ENCODE peak calls at places on chromosome 16, in ten cellular contexts. A is heart right ventricle; J is Caki2; B is HTR-8/SVneo; U is PC-3; R is H9; M is globus pallidus; H is type B pancreatic cell; F is stimulated activated CD4-positive, alpha-beta T cell treated with anti-CD3 and anti-CD28 coated beads, Interleukin-4, amount 100 ng/mL, for 1 hour; K is Calu3. V is an unnamed sample.

GRCh38 chr16:81638286-81638945 is 140.7 kb upstream of the PLCG2 start:
- DNase-seq in A (no peak), J (no peak), B (no peak), U (no peak), R (no peak), M (no peak), H (no peak), F (no peak), K (no peak), V (no peak)

GRCh38 chr16:4624015-4624826 is at the start of gene MGRN1:
- DNase-seq in A (peak; percentile 93), J (peak; percentile 99), B (peak; percentile 96), U (peak; percentile 94), R (peak; percentile 95), M (peak; percentile 97), H (peak; percentile 95), F (peak; percentile 88), K (peak; percentile 97), V (peak; percentile 96)

GRCh38 chr16:27718136-27718766 is 168.3 kb downstream of the KATNIP start:
- DNase-seq in A (no peak), J (no peak), B (no peak), U (no peak), R (no peak), M (peak; percentile 79), H (no peak), F (no peak), K (no peak), V (no peak)

GRCh38 chr16:24826096-24826690 is 19.6 kb upstream of the SLC5A11 start:
- DNase-seq in A (no peak), J (no peak), B (no peak), U (no peak), R (no peak), M (no peak), H (no peak), F (no peak), K (no peak), V (no peak)

GRCh38 chr16:80614908-80615696 is 74.3 kb downstream of the DYNLRB2 start:
- DNase-seq in A (no peak), J (no peak), B (peak; percentile 95), U (peak; percentile 82), R (no peak), M (no peak), H (no peak), F (no peak), K (no peak), V (peak; percentile 56)

GRCh38 chr16:66872524-66872923 is 7.8 kb upstream of the PDP2 start:
- DNase-seq in A (no peak), J (no peak), B (no peak), U (no peak), R (no peak), M (no peak), H (no peak), F (no peak), K (no peak), V (no peak)

GRCh38 chr16:77469639-77470038 is 34.8 kb upstream of the ADAMTS18 start:
- DNase-seq in A (no peak), J (no peak), B (no peak), U (no peak), R (no peak), M (no peak), H (no peak), F (no peak), K (no peak), V (no peak)

GRCh38 chr16:3576211-3576610 is 992 bp downstream of the NLRC3 start:
- DNase-seq in A (no peak), J (no peak), B (no peak), U (no peak), R (no peak), M (no peak), H (no peak), F (peak; percentile 20), K (no peak), V (no peak)

GRCh38 chr16:19316846-19317245 is 31.3 kb downstream of the CLEC19A start:
- DNase-seq in A (no peak), J (no peak), B (no peak), U (no peak), R (peak; percentile 51), M (no peak), H (no peak), F (no peak), K (no peak), V (no peak)

GRCh38 chr16:85151603-85152413 is 39.5 kb upstream of the CIBAR2 start:
- DNase-seq in A (peak; percentile 83), J (peak; percentile 71), B (peak; percentile 95), U (peak; percentile 27), R (no peak), M (peak; percentile 64), H (no peak), F (no peak), K (peak; percentile 47), V (peak; percentile 93)

GRCh38 chr16:20859699-20860098 is 40.5 kb downstream of the DCUN1D3 start:
- DNase-seq in A (no peak), J (no peak), B (no peak), U (no peak), R (no peak), M (no peak), H (no peak), F (no peak), K (no peak), V (no peak)

GRCh38 chr16:52435573-52435972 is 111.4 kb downstream of the TOX3 start:
- DNase-seq in A (no peak), J (no peak), B (no peak), U (no peak), R (no peak), M (peak; percentile 21), H (no peak), F (no peak), K (no peak), V (no peak)

GRCh38 chr16:3454093-3454492 is 10.6 kb downstream of the NAA60 start:
- DNase-seq in A (no peak), J (no peak), B (peak; percentile 30), U (peak; percentile 13), R (peak; percentile 50), M (no peak), H (no peak), F (no peak), K (no peak), V (no peak)

GRCh38 chr16:66598111-66598510 is 6.4 kb upstream of the CMTM3 start:
- DNase-seq in A (no peak), J (no peak), B (no peak), U (no peak), R (no peak), M (no peak), H (no peak), F (no peak), K (no peak), V (no peak)

GRCh38 chr16:86661715-86662114 is 83.4 kb downstream of the FOXL1 start:
- DNase-seq in A (no peak), J (no peak), B (no peak), U (no peak), R (no peak), M (no peak), H (no peak), F (no peak), K (no peak), V (no peak)

GRCh38 chr16:68069511-68070248 is 15.5 kb upstream of the NFATC3 start:
- DNase-seq in A (peak; percentile 47), J (no peak), B (no peak), U (no peak), R (no peak), M (no peak), H (peak; percentile 54), F (no peak), K (no peak), V (no peak)

GRCh38 chr16:65201446-65202010 is 79.7 kb upstream of the CDH11 start:
- DNase-seq in A (no peak), J (no peak), B (no peak), U (no peak), R (no peak), M (no peak), H (no peak), F (no peak), K (no peak), V (peak; percentile 31)